ENCODE peak calls at places on chromosomes 11 and 22, in ten cellular contexts. T is H9, D is IMR-90, S is neural progenitor cell, V is astrocyte, I is colonic mucosa, N is endodermal cell, Q is HCT116, E is DND-41, P is kidney. Z is an unnamed sample. For H3K4me1, the result is how much of the 10 kb centered on the place peaks cover.

GRCh38 chr22:22941831-22942510 is 54.4 kb downstream of the IGLL5 start:
- DNase-seq in T (peak), D (no peak), S (no peak), V (no peak), I (peak), N (peak), Q (no peak), E (peak), P (no peak), Z (no peak)

GRCh38 chr11:74604311-74604710 is 11.9 kb downstream of the POLD3 start:
- DNase-seq in T (no peak), D (no peak), S (no peak), V (no peak), I (no peak), N (no peak), Q (no peak), E (no peak), P (no peak), Z (no peak)

GRCh38 chr11:100942016-100942415 is 187.6 kb downstream of the PGR start:
- DNase-seq in T (no peak), D (peak), S (no peak), V (no peak), I (no peak), N (no peak), Q (no peak), E (no peak), P (no peak), Z (no peak)

GRCh38 chr11:2451336-2451735 is 6.5 kb downstream of the KCNQ1 start:
- DNase-seq in T (no peak), D (no peak), S (no peak), V (no peak), I (no peak), N (no peak), Q (no peak), E (no peak), P (no peak), Z (no peak)

GRCh38 chr11:76208829-76209670 is 2.7 kb upstream of the WNT11 start:
- DNase-seq in T (peak), D (peak), S (peak), V (no peak), I (peak), N (peak), Q (no peak), E (peak), P (peak), Z (peak)

GRCh38 chr11:86443415-86443814 is 68.7 kb downstream of the CCDC81 start:
- DNase-seq in T (no peak), D (no peak), S (no peak), V (no peak), I (no peak), N (no peak), Q (no peak), E (no peak), P (no peak), Z (no peak)

GRCh38 chr22:45534339-45535192 is 31.9 kb downstream of the FBLN1 start:
- DNase-seq in T (no peak), D (peak), S (no peak), V (peak), I (no peak), N (no peak), Q (no peak), E (no peak), P (no peak), Z (no peak)

GRCh38 chr22:42623301-42623751 is 8.6 kb upstream of the POLDIP3 start:
- DNase-seq in T (no peak), D (no peak), S (no peak), V (no peak), I (peak), N (no peak), Q (no peak), E (no peak), P (no peak), Z (no peak)

GRCh38 chr11:70934999-70935768 is 317.2 kb downstream of the SHANK2 start:
- DNase-seq in T (no peak), D (peak), S (no peak), V (no peak), I (no peak), N (no peak), Q (peak), E (no peak), P (peak), Z (peak)

GRCh38 chr11:118109231-118109630 is 22.5 kb upstream of the SMIM35 start:
- DNase-seq in T (no peak), D (peak), S (no peak), V (peak), I (no peak), N (no peak), Q (no peak), E (no peak), P (no peak), Z (peak)

GRCh38 chr22:42649261-42650056 is at the start of gene CYB5R3:
- DNase-seq in T (peak), D (peak), S (peak), V (peak), I (peak), N (peak), Q (peak), E (peak), P (peak), Z (peak)

GRCh38 chr11:40273192-40273732 is 1186.2 kb downstream of the LRRC4C start:
- DNase-seq in T (no peak), D (no peak), S (no peak), V (no peak), I (no peak), N (no peak), Q (no peak), E (no peak), P (no peak), Z (no peak)

GRCh38 chr11:130157111-130157510 is 2.5 kb upstream of the ST14 start:
- DNase-seq in T (no peak), D (no peak), S (no peak), V (no peak), I (no peak), N (no peak), Q (no peak), E (no peak), P (no peak), Z (no peak)

GRCh38 chr11:63937713-63938480 is 905 bp upstream of the NAA40 start:
- DNase-seq in T (peak), D (no peak), S (peak), V (no peak), I (peak), N (peak), Q (no peak), E (no peak), P (no peak), Z (no peak)

GRCh38 chr11:120339394-120339890 is 3.2 kb downstream of the ARHGEF12 start:
- DNase-seq in T (no peak), D (peak), S (peak), V (no peak), I (peak), N (no peak), Q (no peak), E (no peak), P (no peak), Z (peak)

GRCh38 chr22:28608546-28608945 is 71.1 kb downstream of the TTC28 start:
- DNase-seq in T (no peak), D (no peak), S (no peak), V (no peak), I (no peak), N (no peak), Q (no peak), E (no peak), P (no peak), Z (no peak)

GRCh38 chr11:122696662-122697061 is 41.1 kb downstream of the UBASH3B start:
- DNase-seq in T (no peak), D (no peak), S (no peak), V (no peak), I (no peak), N (no peak), Q (no peak), E (peak), P (no peak), Z (no peak)

GRCh38 chr11:123585206-123585605 is 69.2 kb downstream of the SCN3B start:
- DNase-seq in T (no peak), D (no peak), S (no peak), V (no peak), I (no peak), N (no peak), Q (no peak), E (no peak), P (no peak), Z (no peak)

GRCh38 chr11:80815752-80816453 is 1375.1 kb upstream of the TENM4 start:
- DNase-seq in T (no peak), D (no peak), S (no peak), V (no peak), I (no peak), N (no peak), Q (no peak), E (no peak), P (no peak), Z (peak)

GRCh38 chr11:102429691-102430090 is 22.9 kb downstream of the TMEM123 start:
- DNase-seq in T (no peak), D (no peak), S (no peak), V (no peak), I (no peak), N (no peak), Q (no peak), E (no peak), P (no peak), Z (no peak)

GRCh38 chr11:102426000-102426399 is 26.6 kb downstream of the TMEM123 start:
- DNase-seq in T (no peak), D (no peak), S (no peak), V (no peak), I (no peak), N (no peak), Q (no peak), E (no peak), P (no peak), Z (no peak)

GRCh38 chr11:102427068-102427467 is 25.5 kb downstream of the TMEM123 start:
- DNase-seq in T (no peak), D (no peak), S (no peak), V (no peak), I (no peak), N (no peak), Q (no peak), E (no peak), P (no peak), Z (no peak)

GRCh38 chr11:102428696-102429095 is 23.9 kb downstream of the TMEM123 start:
- DNase-seq in T (no peak), D (no peak), S (no peak), V (no peak), I (no peak), N (no peak), Q (no peak), E (no peak), P (no peak), Z (no peak)

GRCh38 chr11:102426570-102426969 is 26.0 kb downstream of the TMEM123 start:
- DNase-seq in T (no peak), D (no peak), S (no peak), V (no peak), I (no peak), N (no peak), Q (no peak), E (no peak), P (no peak), Z (no peak)
- H3K4me1 ChIP-seq in T (under half), D (under half), S (under half), V (under half), I (under half), N (under half), Q (under half), E (under half), P (under half), Z (under half)

GRCh38 chr11:103714246-103714645 is 322.2 kb upstream of the DDI1 start:
- DNase-seq in T (no peak), D (peak), S (no peak), V (peak), I (no peak), N (no peak), Q (no peak), E (no peak), P (no peak), Z (no peak)
- H3K9ac ChIP-seq in T (no peak), D (no peak), S (no peak), V (no peak), I (no peak), N (no peak), Q (no peak), E (no peak), P (no peak), Z (no peak)

GRCh38 chr22:41367680-41368542 is 13.8 kb upstream of the TEF start:
- DNase-seq in T (peak), D (peak), S (peak), V (peak), I (peak), N (no peak), Q (no peak), E (no peak), P (peak), Z (peak)
- H3K27ac ChIP-seq in T (no peak), D (peak), S (no peak), V (no peak), I (no peak), N (no peak), Q (peak), E (no peak), P (peak), Z (no peak)

GRCh38 chr11:46363031-46363407 is 15.8 kb downstream of the DGKZ start:
- DNase-seq in T (no peak), D (peak), S (no peak), V (peak), I (no peak), N (no peak), Q (no peak), E (no peak), P (peak), Z (peak)
- H3K4me1 ChIP-seq in T (under half), D (under half), S (under half), V (under half), I (under half), N (under half), Q (half or more), E (under half), P (under half), Z (under half)

GRCh38 chr22:20552913-20553401 is 45.5 kb downstream of the MED15 start:
- DNase-seq in T (no peak), D (peak), S (no peak), V (no peak), I (peak), N (no peak), Q (no peak), E (no peak), P (no peak), Z (no peak)

GRCh38 chr22:20553947-20554741 is 46.7 kb downstream of the MED15 start:
- DNase-seq in T (no peak), D (no peak), S (no peak), V (no peak), I (no peak), N (no peak), Q (no peak), E (no peak), P (no peak), Z (no peak)

GRCh38 chr22:20550851-20551744 is 43.7 kb downstream of the MED15 start:
- DNase-seq in T (peak), D (peak), S (peak), V (peak), I (no peak), N (no peak), Q (no peak), E (no peak), P (no peak), Z (no peak)

GRCh38 chr22:20551805-20552449 is 44.5 kb downstream of the MED15 start:
- DNase-seq in T (no peak), D (no peak), S (no peak), V (no peak), I (no peak), N (no peak), Q (no peak), E (no peak), P (no peak), Z (no peak)

GRCh38 chr22:20552450-20552894 is 45.1 kb downstream of the MED15 start:
- DNase-seq in T (no peak), D (peak), S (no peak), V (no peak), I (peak), N (no peak), Q (no peak), E (no peak), P (peak), Z (no peak)
- H3K9ac ChIP-seq in T (no peak), D (no peak), S (no peak), V (peak), I (peak), N (no peak), Q (no peak), E (no peak), P (peak), Z (no peak)

GRCh38 chr22:24518774-24519485 is 23.8 kb downstream of the UPB1 start:
- DNase-seq in T (no peak), D (no peak), S (no peak), V (no peak), I (no peak), N (no peak), Q (no peak), E (no peak), P (no peak), Z (no peak)

GRCh38 chr22:24525416-24526037 is 29.4 kb downstream of the GUCD1 start:
- DNase-seq in T (peak), D (peak), S (peak), V (peak), I (peak), N (peak), Q (peak), E (peak), P (peak), Z (peak)

GRCh38 chr22:24526191-24526590 is 28.7 kb downstream of the GUCD1 start:
- DNase-seq in T (no peak), D (peak), S (no peak), V (no peak), I (no peak), N (no peak), Q (no peak), E (no peak), P (no peak), Z (no peak)

GRCh38 chr22:24521791-24522245 is 26.7 kb downstream of the UPB1 start:
- DNase-seq in T (peak), D (peak), S (peak), V (peak), I (peak), N (peak), Q (peak), E (peak), P (peak), Z (peak)

DNA sequence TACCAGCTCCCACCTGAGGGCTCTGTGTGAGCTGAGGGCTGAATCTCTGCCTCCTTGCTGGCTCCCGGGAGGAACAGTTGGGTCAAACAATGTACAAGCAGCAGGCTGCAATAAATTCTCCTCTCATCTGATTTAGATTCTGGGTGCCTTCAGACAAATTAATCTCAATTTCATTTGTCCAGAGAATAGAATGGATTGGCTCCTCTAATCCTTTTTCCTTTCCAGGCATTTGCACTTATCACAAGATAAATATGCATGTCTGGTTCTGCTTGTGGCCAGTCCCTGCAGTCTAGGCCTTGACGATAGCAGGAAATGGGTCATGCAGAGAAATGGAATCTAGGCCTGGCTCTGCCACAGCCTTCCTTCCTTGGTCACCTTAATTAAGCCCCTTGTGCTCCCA is 28.7 kb downstream of the UPB1 start:
- DNase-seq in T (no peak), D (peak), S (no peak), V (peak), I (no peak), N (no peak), Q (no peak), E (no peak), P (no peak), Z (no peak)
- H3K27ac ChIP-seq in T (no peak), D (no peak), S (no peak), V (no peak), I (no peak), N (no peak), Q (no peak), E (peak), P (no peak), Z (no peak)

DNA sequence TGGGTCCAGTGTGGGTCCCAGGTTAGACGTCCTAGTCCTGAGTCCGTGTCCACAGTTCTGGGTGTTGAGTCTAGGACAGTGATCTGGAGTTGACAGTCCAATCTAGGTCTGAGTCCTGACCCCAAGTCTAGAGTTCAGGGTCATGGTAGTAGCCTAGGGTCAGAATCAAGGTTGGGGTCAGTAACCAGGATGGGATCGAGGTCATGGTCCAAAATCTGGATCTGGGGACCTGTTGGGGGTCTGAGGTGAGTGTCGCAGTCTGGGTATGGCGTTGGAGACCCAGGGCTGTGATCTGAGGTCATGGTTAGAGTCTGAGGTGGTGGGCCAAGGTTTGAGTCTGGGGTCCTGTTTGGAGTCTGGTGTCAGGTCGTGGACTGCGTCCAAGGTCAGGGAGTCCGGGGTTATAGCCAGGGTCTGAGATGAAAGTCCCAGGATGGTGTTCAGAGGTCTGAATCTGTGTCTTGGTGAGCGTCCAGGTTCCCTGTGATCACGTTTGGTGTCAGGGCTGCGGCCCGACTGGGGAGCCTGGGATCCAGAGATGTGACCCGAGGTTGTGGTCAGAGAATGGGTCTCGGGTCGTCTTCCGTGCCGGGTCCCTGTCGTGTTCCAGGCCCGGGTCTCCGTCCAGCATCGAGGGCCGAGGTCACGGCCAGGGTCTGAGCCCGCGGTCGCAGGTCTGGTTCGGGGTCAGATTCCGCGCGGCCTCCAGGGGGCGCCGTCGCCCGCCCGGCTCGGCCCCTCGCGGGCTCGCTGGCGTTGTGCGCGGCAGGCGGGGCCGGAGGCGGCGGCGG is 445 bp upstream of the GRK2 start:
- DNase-seq in T (peak), D (peak), S (peak), V (no peak), I (peak), N (peak), Q (no peak), E (peak), P (peak), Z (peak)
- H3K4me1 ChIP-seq in T (under half), D (under half), S (under half), V (under half), I (under half), N (under half), Q (under half), E (half or more), P (under half), Z (half or more)

DNA sequence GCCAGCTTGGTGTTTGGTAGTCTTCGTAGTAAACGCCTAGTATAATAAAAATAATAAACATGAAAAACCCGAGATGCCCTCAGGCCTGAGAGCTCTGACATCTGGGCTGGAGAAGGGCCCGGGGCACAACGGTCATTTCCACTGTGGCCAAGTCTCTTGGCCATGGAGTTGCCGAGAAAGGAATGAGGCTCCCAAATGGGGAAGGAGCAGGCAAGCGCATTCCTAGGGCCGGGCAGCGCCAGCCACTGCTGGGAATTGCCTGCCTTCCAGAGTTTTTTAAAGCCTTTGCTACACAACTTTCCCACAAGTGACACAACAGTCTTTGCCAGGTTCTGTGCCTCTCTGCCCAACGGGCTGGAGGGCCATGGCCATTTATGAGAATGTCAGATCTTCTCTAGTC is 103.4 kb downstream of the NAV2 start:
- DNase-seq in T (no peak), D (no peak), S (no peak), V (no peak), I (no peak), N (peak), Q (no peak), E (no peak), P (no peak), Z (no peak)
- H3K9ac ChIP-seq in T (peak), D (no peak), S (no peak), V (no peak), I (no peak), N (no peak), Q (no peak), E (no peak), P (no peak), Z (no peak)

DNA sequence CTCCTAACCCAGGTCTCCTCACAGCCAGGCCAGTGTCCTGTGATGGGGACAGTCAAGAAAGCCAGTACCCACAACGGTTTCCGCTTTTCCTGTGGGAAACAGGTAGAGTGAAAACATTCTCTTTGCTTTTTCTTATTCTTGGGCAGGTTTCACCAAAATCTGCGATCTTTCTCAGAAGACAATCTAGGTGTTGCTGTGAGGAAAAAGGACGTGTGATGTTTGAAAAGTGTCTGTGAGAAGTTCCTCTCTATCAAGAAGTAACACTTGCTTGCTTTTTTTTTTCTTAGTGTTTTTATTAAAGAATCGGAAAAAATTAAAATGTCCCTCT is 9.2 kb upstream of the IL2RB start:
- DNase-seq in T (no peak), D (no peak), S (no peak), V (no peak), I (no peak), N (no peak), Q (no peak), E (no peak), P (no peak), Z (no peak)
- H3K27ac ChIP-seq in T (no peak), D (no peak), S (no peak), V (no peak), I (no peak), N (no peak), Q (no peak), E (no peak), P (no peak), Z (no peak)

Z was measured in mammary epithelial cell.